ENCODE peak calls at places on chromosomes 2 and 18, in four cellular contexts. M, Z, I and L are unnamed samples. For H3K27me3, the result is how much of the 10 kb centered on the place peaks cover.

GRCh38 chr2:190627881-190628412 is 20.9 kb upstream of the NAB1 start:
- DNase-seq in I (no peak), M (no peak), Z (no peak), L (no peak)

GRCh38 chr18:70041459-70042020 is 93.9 kb upstream of the CD226 start:
- DNase-seq in M (no peak), Z (no peak), I (no peak), L (no peak)

GRCh38 chr2:208573559-208573958 is 167.0 kb downstream of the PTH2R start:
- DNase-seq in Z (no peak), M (no peak), I (no peak), L (no peak)

GRCh38 chr2:176174850-176175728 is 13.4 kb upstream of the HOXD1 start:
- DNase-seq in Z (peak), M (peak), I (peak), L (no peak)

GRCh38 chr18:63152791-63153190 is 166.8 kb downstream of the BCL2 start:
- DNase-seq in M (no peak), I (no peak), Z (no peak), L (no peak)

GRCh38 chr2:156294945-156295580 is 37.5 kb downstream of the NR4A2 start:
- DNase-seq in M (no peak), I (no peak), Z (no peak), L (no peak)

GRCh38 chr18:34023471-34023870 is 201.2 kb downstream of the NOL4 start:
- DNase-seq in M (peak), I (no peak), Z (peak), L (peak)

GRCh38 chr2:3585239-3586109 is 9.4 kb upstream of the COLEC11 start:
- DNase-seq in I (no peak), Z (no peak), M (no peak), L (peak)

GRCh38 chr2:235595420-235596010 is 101.7 kb downstream of the AGAP1 start:
- DNase-seq in M (peak), I (peak), Z (peak), L (peak)

GRCh38 chr2:11370377-11371098 is 26.1 kb upstream of the ROCK2 start:
- DNase-seq in Z (no peak), M (no peak), I (no peak), L (peak)

GRCh38 chr2:80185091-80185490 is 119.5 kb downstream of the LRRTM1 start:
- DNase-seq in I (no peak), Z (peak), M (no peak), L (no peak)

GRCh38 chr2:186709529-186710455 is 15.9 kb downstream of the FAM171B start:
- DNase-seq in M (no peak), I (no peak), Z (no peak), L (no peak)

GRCh38 chr18:21914739-21915319 is 174.2 kb downstream of the MIB1 start:
- DNase-seq in Z (peak), I (no peak), M (peak), L (peak)

GRCh38 chr2:181231886-181232644 is 225.1 kb upstream of the ITGA4 start:
- DNase-seq in Z (no peak), M (no peak), I (no peak), L (no peak)

GRCh38 chr2:20501974-20502373 is 55.1 kb downstream of the RHOB start:
- DNase-seq in M (no peak), Z (no peak), I (no peak), L (peak)

GRCh38 chr18:59814872-59815271 is 84.9 kb upstream of the PMAIP1 start:
- DNase-seq in Z (no peak), I (no peak), M (no peak), L (peak)

GRCh38 chr2:230205721-230206120 is 14.1 kb downstream of the SP110 start:
- DNase-seq in I (no peak), M (no peak), Z (no peak), L (no peak)

GRCh38 chr2:96108578-96109561 is 7.5 kb downstream of the ADRA2B start:
- DNase-seq in I (no peak), M (peak), Z (peak), L (no peak)

GRCh38 chr2:178666458-178666857 is 140.8 kb downstream of the TTN start:
- DNase-seq in Z (no peak), I (no peak), M (no peak), L (no peak)

GRCh38 chr2:127146071-127146725 is 39.2 kb upstream of the BIN1 start:
- DNase-seq in I (peak), M (no peak), Z (no peak), L (no peak)

GRCh38 chr2:13650586-13651180 is 933.9 kb downstream of the TRIB2 start:
- DNase-seq in Z (peak), I (no peak), M (peak), L (no peak)

GRCh38 chr2:201608021-201608420 is 35.3 kb downstream of the TMEM237 start:
- DNase-seq in I (no peak), M (no peak), Z (peak), L (no peak)

GRCh38 chr2:130864830-130865229 is 28.1 kb downstream of the ARHGEF4 start:
- DNase-seq in I (no peak), Z (no peak), M (peak), L (peak)

GRCh38 chr2:197286805-197287595 is 23.6 kb downstream of the ANKRD44 start:
- DNase-seq in I (no peak), Z (no peak), M (no peak), L (peak)

GRCh38 chr2:1371066-1371465 is 42.2 kb upstream of the TPO start:
- DNase-seq in M (no peak), I (no peak), Z (no peak), L (no peak)

GRCh38 chr18:60445341-60445740 is 72.8 kb upstream of the MC4R start:
- DNase-seq in I (no peak), Z (no peak), M (no peak), L (peak)

GRCh38 chr2:241087420-241088268 is 14.4 kb downstream of the MTERF4 start:
- DNase-seq in Z (no peak), I (no peak), M (no peak), L (no peak)

GRCh38 chr18:5463390-5463789 is 80.4 kb downstream of the EPB41L3 start:
- DNase-seq in I (no peak), M (no peak), Z (peak), L (peak)

GRCh38 chr2:204545861-204546773 is 842 bp downstream of the PARD3B start:
- DNase-seq in Z (peak), M (peak), I (no peak), L (no peak)

GRCh38 chr18:31138709-31139108 is 23.9 kb downstream of the DSC1 start:
- DNase-seq in Z (no peak), M (no peak), I (no peak), L (no peak)

GRCh38 chr2:8028436-8028835 is 653.4 kb upstream of the ID2 start:
- DNase-seq in Z (no peak), M (no peak), I (no peak), L (no peak)

GRCh38 chr2:44077942-44078511 is 82.2 kb upstream of the LRPPRC start:
- DNase-seq in Z (peak), M (no peak), I (no peak), L (no peak)

GRCh38 chr2:190105554-190105953 is 43.0 kb upstream of the MSTN start:
- DNase-seq in M (no peak), I (no peak), Z (peak), L (no peak)

GRCh38 chr18:48122376-48122775 is 191.9 kb upstream of the SMAD2 start:
- DNase-seq in Z (no peak), M (no peak), I (no peak), L (no peak)

GRCh38 chr18:23526516-23527063 is 23.3 kb downstream of the RMC1 start:
- DNase-seq in M (no peak), I (no peak), Z (no peak), L (no peak)

GRCh38 chr2:6793913-6794312 is 71.8 kb downstream of the CMPK2 start:
- DNase-seq in I (no peak), Z (no peak), M (no peak), L (no peak)

GRCh38 chr2:220575963-220576362 is 948.5 kb downstream of the SLC4A3 start:
- DNase-seq in Z (no peak), M (no peak), I (no peak), L (no peak)

DNA sequence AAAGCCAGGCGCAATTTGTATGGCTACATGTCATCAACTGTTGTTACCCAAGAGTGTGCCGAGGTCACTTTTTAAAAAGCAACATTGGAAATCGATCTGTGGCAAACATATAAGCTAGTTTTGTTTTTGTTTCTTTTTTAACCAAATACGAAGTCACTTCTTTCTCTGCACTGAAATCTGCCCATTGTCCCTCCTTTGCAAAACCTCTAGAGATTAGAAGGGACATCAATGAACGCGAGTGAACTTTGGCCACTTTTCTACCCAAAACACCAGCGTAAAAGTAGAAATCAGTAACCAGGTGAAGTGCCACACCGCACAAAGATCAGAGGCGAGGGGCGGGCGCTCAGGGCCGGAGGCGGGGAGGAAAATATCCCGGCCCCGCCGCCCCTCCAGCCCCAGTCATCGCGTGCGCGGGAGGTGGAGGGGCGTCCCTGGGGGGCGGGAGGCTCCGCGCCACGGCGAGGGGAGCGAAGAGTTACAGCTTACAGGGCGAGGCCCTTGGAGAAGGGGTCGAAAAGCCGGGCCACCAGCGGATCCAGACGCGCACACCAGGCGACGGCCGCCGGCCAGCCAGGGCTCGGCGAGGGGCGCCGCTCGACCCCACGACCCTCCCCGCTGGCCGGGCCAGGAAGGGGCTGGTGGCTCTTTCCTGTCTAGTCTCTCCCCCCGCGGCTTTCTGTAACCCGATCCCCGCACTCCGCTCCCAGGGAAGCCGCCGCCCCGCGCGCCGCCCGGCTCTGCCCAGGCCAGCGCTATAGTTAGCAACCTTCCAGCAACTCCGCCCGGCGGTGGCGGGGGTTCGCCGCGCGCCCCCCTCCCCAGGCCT is 993 bp downstream of the RBMS1 start:
- DNase-seq in M (peak), Z (peak), I (peak), L (peak)
- H3K27me3 ChIP-seq in M (under half), Z (under half), I (under half), L (under half)

GRCh38 chr2:72962911-72963310 is 45.6 kb downstream of the EMX1 start:
- DNase-seq in M (no peak), Z (no peak), I (no peak), L (no peak)

GRCh38 chr2:72964146-72964525 is 46.8 kb downstream of the EMX1 start:
- DNase-seq in Z (no peak), M (no peak), I (no peak), L (no peak)

GRCh38 chr2:72965016-72965415 is 47.7 kb downstream of the EMX1 start:
- DNase-seq in M (no peak), Z (no peak), I (no peak), L (no peak)

GRCh38 chr2:72961853-72962468 is 44.6 kb downstream of the EMX1 start:
- DNase-seq in M (no peak), Z (peak), I (no peak), L (no peak)

DNA sequence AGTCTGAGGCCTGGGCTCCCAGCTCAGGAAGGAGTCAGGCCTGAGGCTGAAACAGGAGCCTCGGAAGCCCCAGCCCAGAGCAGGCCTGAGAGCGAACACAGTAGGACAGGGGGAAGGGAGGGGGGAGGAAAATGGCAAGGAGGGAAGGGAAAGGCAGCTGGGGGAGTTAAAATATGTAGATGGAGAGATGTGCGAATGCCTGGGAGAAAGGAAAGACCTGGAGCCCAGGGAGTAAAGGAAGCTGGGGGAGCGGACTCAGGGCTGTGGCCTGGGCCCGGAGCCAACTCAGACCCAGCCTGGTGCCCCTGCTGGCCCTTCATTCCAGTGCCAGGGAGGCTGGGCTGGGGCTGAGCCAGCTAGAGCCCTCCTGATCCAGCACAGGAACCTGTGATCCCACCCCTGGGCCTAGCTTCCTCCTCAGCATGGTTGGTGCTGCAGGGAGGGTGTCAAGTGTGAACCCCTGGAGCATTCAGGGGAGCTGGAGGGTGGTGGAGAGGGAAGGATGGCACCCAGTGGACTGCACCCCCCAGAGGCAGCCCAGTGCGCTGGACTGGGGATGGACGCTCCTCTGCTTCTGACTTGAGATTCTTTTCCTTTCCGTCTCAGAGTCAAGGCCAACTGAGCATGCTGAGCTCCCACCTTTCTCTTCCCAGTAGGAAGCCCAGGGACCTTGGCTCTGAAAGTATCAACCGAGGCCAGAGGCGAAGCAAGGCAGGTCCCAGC is 46.3 kb downstream of the EMX1 start:
- DNase-seq in M (peak), I (peak), Z (peak), L (no peak)
- H3K9ac ChIP-seq in M (no peak), I (no peak), Z (peak), L (no peak)

GRCh38 chr2:85347554-85347953 is 6.8 kb downstream of the RETSAT start:
- DNase-seq in Z (no peak), M (no peak), I (no peak), L (no peak)
- H3K56ac ChIP-seq in Z (no peak), M (no peak), I (no peak), L (no peak)

GRCh38 chr2:100107911-100108647 is 34.3 kb downstream of the AFF3 start:
- DNase-seq in M (no peak), I (no peak), Z (no peak), L (no peak)
- H3K27me3 ChIP-seq in M (under half), I (half or more), Z (under half), L (under half)

GRCh38 chr2:206095925-206096324 is 10.0 kb upstream of the INO80D start:
- DNase-seq in M (no peak), Z (no peak), I (no peak), L (peak)
- H3K9ac ChIP-seq in M (no peak), Z (no peak), I (no peak), L (no peak)

GRCh38 chr2:51013870-51014526 is 17.9 kb downstream of the NRXN1 start:
- DNase-seq in I (no peak), Z (no peak), M (no peak), L (peak)

GRCh38 chr2:51013060-51013746 is 18.7 kb downstream of the NRXN1 start:
- DNase-seq in Z (peak), M (peak), I (no peak), L (peak)

GRCh38 chr2:51014722-51015121 is 17.2 kb downstream of the NRXN1 start:
- DNase-seq in I (no peak), Z (no peak), M (no peak), L (no peak)

GRCh38 chr2:51018145-51018544 is 13.8 kb downstream of the NRXN1 start:
- DNase-seq in Z (no peak), I (no peak), M (no peak), L (no peak)
- H3K56ac ChIP-seq in Z (no peak), I (no peak), M (no peak), L (no peak)

GRCh38 chr2:153873062-153874048 is 1.6 kb downstream of the GALNT13 start:
- DNase-seq in Z (peak), M (peak), I (peak), L (no peak)
- H3K27me3 ChIP-seq in Z (under half), M (under half), I (under half), L (under half)

GRCh38 chr2:37873229-37873628 is 51.9 kb upstream of the RMDN2 start:
- DNase-seq in M (no peak), Z (peak), I (no peak), L (no peak)

GRCh38 chr2:37869756-37870155 is 55.3 kb upstream of the RMDN2 start:
- DNase-seq in M (no peak), I (no peak), Z (no peak), L (peak)

GRCh38 chr2:37870829-37871228 is 54.3 kb upstream of the RMDN2 start:
- DNase-seq in M (no peak), Z (no peak), I (no peak), L (peak)

GRCh38 chr2:37872192-37872545 is 52.9 kb upstream of the RMDN2 start:
- DNase-seq in I (no peak), Z (no peak), M (no peak), L (no peak)

GRCh38 chr2:37871453-37872191 is 53.5 kb upstream of the RMDN2 start:
- DNase-seq in I (no peak), Z (no peak), M (no peak), L (peak)
- H3K9ac ChIP-seq in I (no peak), Z (no peak), M (no peak), L (no peak)